ENCODE peak calls at places on chromosomes 7 and 10, in five cellular contexts. One of them, this sample, is unnamed.
A peak's percentile ranks its signal among the peaks of the same experiment; 100 is the strongest.

GRCh38 chr7:36084485-36085091 is 68.5 kb upstream of the EEPD1 start:
- DNase-seq in K562: peak; percentile 42
- DNase-seq in GM12878: no peak
- DNase-seq in sigmoid colon: peak; percentile 72
- DNase-seq in SK-N-SH: peak; percentile 60
- DNase-seq in this sample: peak; percentile 84

GRCh38 chr7:102426268-102427031 is 6.9 kb upstream of the ORAI2 start:
- DNase-seq in K562: no peak
- DNase-seq in GM12878: peak; percentile 89
- DNase-seq in sigmoid colon: no peak
- DNase-seq in SK-N-SH: no peak
- DNase-seq in this sample: no peak

GRCh38 chr7:104914427-104914826 is 99.6 kb upstream of the KMT2E start:
- DNase-seq in K562: no peak
- DNase-seq in GM12878: no peak
- DNase-seq in sigmoid colon: no peak
- DNase-seq in SK-N-SH: no peak
- DNase-seq in this sample: no peak

GRCh38 chr7:47392241-47392759 is 189.6 kb downstream of the TNS3 start:
- DNase-seq in K562: peak; percentile 48
- DNase-seq in GM12878: no peak
- DNase-seq in sigmoid colon: peak; percentile 76
- DNase-seq in SK-N-SH: no peak
- DNase-seq in this sample: peak; percentile 86

GRCh38 chr7:158842486-158842885 is 13.2 kb upstream of the ESYT2 start:
- DNase-seq in K562: no peak
- DNase-seq in GM12878: no peak
- DNase-seq in sigmoid colon: no peak
- DNase-seq in SK-N-SH: no peak
- DNase-seq in this sample: no peak

GRCh38 chr7:128361463-128362441 is at the start of gene PRRT4:
- DNase-seq in K562: peak; percentile 77
- DNase-seq in GM12878: no peak
- DNase-seq in sigmoid colon: peak; percentile 70
- DNase-seq in SK-N-SH: peak; percentile 73
- DNase-seq in this sample: peak; percentile 40

GRCh38 chr10:7409732-7410168 is 1.1 kb downstream of the SFMBT2 start:
- DNase-seq in K562: no peak
- DNase-seq in GM12878: no peak
- DNase-seq in sigmoid colon: no peak
- DNase-seq in SK-N-SH: peak; percentile 52
- DNase-seq in this sample: no peak

GRCh38 chr7:122306320-122307227 is 2.0 kb upstream of the FEZF1 start:
- DNase-seq in K562: no peak
- DNase-seq in GM12878: no peak
- DNase-seq in sigmoid colon: no peak
- DNase-seq in SK-N-SH: no peak
- DNase-seq in this sample: no peak

GRCh38 chr7:72404743-72405142 is 7.4 kb downstream of the CALN1 start:
- DNase-seq in K562: no peak
- DNase-seq in GM12878: no peak
- DNase-seq in sigmoid colon: no peak
- DNase-seq in SK-N-SH: no peak
- DNase-seq in this sample: no peak

GRCh38 chr10:3131098-3131497 is 41.5 kb downstream of the PITRM1 start:
- DNase-seq in K562: no peak
- DNase-seq in GM12878: no peak
- DNase-seq in sigmoid colon: no peak
- DNase-seq in SK-N-SH: no peak
- DNase-seq in this sample: no peak

GRCh38 chr7:55641273-55641691 is 69.0 kb upstream of the VOPP1 start:
- DNase-seq in K562: peak; percentile 35
- DNase-seq in GM12878: peak; percentile 65
- DNase-seq in sigmoid colon: peak; percentile 70
- DNase-seq in SK-N-SH: peak; percentile 66
- DNase-seq in this sample: peak; percentile 40

GRCh38 chr10:95841711-95842498 is 65.9 kb upstream of the CC2D2B start:
- DNase-seq in K562: peak; percentile 38
- DNase-seq in GM12878: no peak
- DNase-seq in sigmoid colon: no peak
- DNase-seq in SK-N-SH: peak; percentile 44
- DNase-seq in this sample: peak; percentile 43

GRCh38 chr10:110355922-110356627 is 51.4 kb upstream of the SMNDC1 start:
- DNase-seq in K562: no peak
- DNase-seq in GM12878: no peak
- DNase-seq in sigmoid colon: no peak
- DNase-seq in SK-N-SH: no peak
- DNase-seq in this sample: no peak

GRCh38 chr10:78401882-78402367 is 368.3 kb downstream of the RPS24 start:
- DNase-seq in K562: no peak
- DNase-seq in GM12878: no peak
- DNase-seq in sigmoid colon: peak; percentile 57
- DNase-seq in SK-N-SH: no peak
- DNase-seq in this sample: no peak

GRCh38 chr7:157627646-157628045 is 290.8 kb downstream of the DNAJB6 start:
- DNase-seq in K562: no peak
- DNase-seq in GM12878: no peak
- DNase-seq in sigmoid colon: no peak
- DNase-seq in SK-N-SH: no peak
- DNase-seq in this sample: no peak

GRCh38 chr10:123043409-123043925 is 34.7 kb downstream of the ACADSB start:
- DNase-seq in K562: peak; percentile 62
- DNase-seq in GM12878: peak; percentile 30
- DNase-seq in sigmoid colon: no peak
- DNase-seq in SK-N-SH: peak; percentile 67
- DNase-seq in this sample: peak; percentile 34

GRCh38 chr7:40572810-40573470 is 438.1 kb downstream of the SUGCT start:
- DNase-seq in K562: no peak
- DNase-seq in GM12878: no peak
- DNase-seq in sigmoid colon: no peak
- DNase-seq in SK-N-SH: no peak
- DNase-seq in this sample: no peak

GRCh38 chr10:43753397-43754061 is 104.8 kb upstream of the ZNF32 start:
- DNase-seq in K562: no peak
- DNase-seq in GM12878: no peak
- DNase-seq in sigmoid colon: no peak
- DNase-seq in SK-N-SH: no peak
- DNase-seq in this sample: no peak

GRCh38 chr7:80791509-80791929 is 127.3 kb downstream of the SEMA3C start:
- DNase-seq in K562: no peak
- DNase-seq in GM12878: no peak
- DNase-seq in sigmoid colon: no peak
- DNase-seq in SK-N-SH: peak; percentile 58
- DNase-seq in this sample: no peak

GRCh38 chr10:62036186-62037081 is 134.9 kb downstream of the ARID5B start:
- DNase-seq in K562: no peak
- DNase-seq in GM12878: no peak
- DNase-seq in sigmoid colon: no peak
- DNase-seq in SK-N-SH: no peak
- DNase-seq in this sample: no peak

GRCh38 chr10:88281592-88282268 is 301.4 kb downstream of the RNLS start:
- DNase-seq in K562: no peak
- DNase-seq in GM12878: no peak
- DNase-seq in sigmoid colon: no peak
- DNase-seq in SK-N-SH: no peak
- DNase-seq in this sample: no peak

GRCh38 chr10:130190065-130190736 is 54.0 kb downstream of the GLRX3 start:
- DNase-seq in K562: no peak
- DNase-seq in GM12878: peak; percentile 13
- DNase-seq in sigmoid colon: peak; percentile 91
- DNase-seq in SK-N-SH: peak; percentile 98
- DNase-seq in this sample: peak; percentile 94
- TF ChIP-seq EP300 in K562: no peak
- TF ChIP-seq EP300 in GM12878: no peak
- TF ChIP-seq EP300 in sigmoid colon: no peak
- TF ChIP-seq EP300 in SK-N-SH: no peak
- TF ChIP-seq EP300 in this sample: no peak

GRCh38 chr7:156420496-156420895 is 220.1 kb upstream of the RNF32 start:
- DNase-seq in K562: no peak
- DNase-seq in GM12878: no peak
- DNase-seq in sigmoid colon: no peak
- DNase-seq in SK-N-SH: no peak
- DNase-seq in this sample: no peak

GRCh38 chr7:156429514-156429913 is 211.1 kb upstream of the RNF32 start:
- DNase-seq in K562: no peak
- DNase-seq in GM12878: no peak
- DNase-seq in sigmoid colon: no peak
- DNase-seq in SK-N-SH: no peak
- DNase-seq in this sample: no peak

GRCh38 chr7:156419782-156420181 is 220.8 kb upstream of the RNF32 start:
- DNase-seq in K562: no peak
- DNase-seq in GM12878: no peak
- DNase-seq in sigmoid colon: no peak
- DNase-seq in SK-N-SH: no peak
- DNase-seq in this sample: no peak

DNA sequence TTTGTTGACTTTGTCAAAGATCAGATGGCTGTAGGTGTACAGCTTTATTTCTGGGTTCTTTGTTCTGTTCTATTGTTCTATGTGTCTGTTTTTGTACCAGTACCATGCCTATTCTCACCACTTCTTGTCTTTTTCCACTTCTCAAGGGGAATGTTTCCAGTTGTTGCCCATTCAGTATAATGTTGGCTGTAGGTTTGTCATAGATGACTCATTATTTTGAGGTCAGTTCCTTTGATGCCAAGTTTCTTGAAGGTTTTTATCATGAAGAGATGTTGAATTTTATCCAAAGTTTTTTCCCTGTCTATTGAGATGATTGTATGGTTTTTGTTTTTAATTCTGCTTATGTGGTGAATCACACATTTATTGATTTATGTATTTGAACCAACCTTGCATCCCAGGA is 216.7 kb upstream of the RNF32 start:
- DNase-seq in K562: no peak
- DNase-seq in GM12878: no peak
- DNase-seq in sigmoid colon: no peak
- DNase-seq in SK-N-SH: no peak
- DNase-seq in this sample: no peak
- TF ChIP-seq EP300 in K562: no peak
- TF ChIP-seq EP300 in GM12878: no peak
- TF ChIP-seq EP300 in sigmoid colon: no peak
- TF ChIP-seq EP300 in SK-N-SH: no peak
- TF ChIP-seq EP300 in this sample: no peak

GRCh38 chr10:58382489-58382995 is 2.7 kb upstream of the TFAM start:
- DNase-seq in K562: no peak
- DNase-seq in GM12878: no peak
- DNase-seq in sigmoid colon: no peak
- DNase-seq in SK-N-SH: no peak
- DNase-seq in this sample: no peak

GRCh38 chr10:58384536-58384998 is 643 bp upstream of the TFAM start:
- DNase-seq in K562: no peak
- DNase-seq in GM12878: no peak
- DNase-seq in sigmoid colon: no peak
- DNase-seq in SK-N-SH: no peak
- DNase-seq in this sample: no peak

GRCh38 chr10:58385784-58386112 is 538 bp downstream of the TFAM start:
- DNase-seq in K562: peak; percentile 58
- DNase-seq in GM12878: no peak
- DNase-seq in sigmoid colon: no peak
- DNase-seq in SK-N-SH: peak; percentile 53
- DNase-seq in this sample: peak; percentile 35

GRCh38 chr10:58384095-58384494 is 1.1 kb upstream of the TFAM start:
- DNase-seq in K562: peak; percentile 23
- DNase-seq in GM12878: peak; percentile 34
- DNase-seq in sigmoid colon: no peak
- DNase-seq in SK-N-SH: no peak
- DNase-seq in this sample: no peak

GRCh38 chr10:58384999-58385783 is at the start of gene TFAM:
- DNase-seq in K562: peak; percentile 98
- DNase-seq in GM12878: peak; percentile 66
- DNase-seq in sigmoid colon: peak; percentile 98
- DNase-seq in SK-N-SH: peak; percentile 94
- DNase-seq in this sample: peak; percentile 95
- TF ChIP-seq EP300 in K562: peak; percentile 40
- TF ChIP-seq EP300 in GM12878: peak; percentile 30
- TF ChIP-seq EP300 in sigmoid colon: peak; percentile 61
- TF ChIP-seq EP300 in SK-N-SH: no peak
- TF ChIP-seq EP300 in this sample: no peak

DNA sequence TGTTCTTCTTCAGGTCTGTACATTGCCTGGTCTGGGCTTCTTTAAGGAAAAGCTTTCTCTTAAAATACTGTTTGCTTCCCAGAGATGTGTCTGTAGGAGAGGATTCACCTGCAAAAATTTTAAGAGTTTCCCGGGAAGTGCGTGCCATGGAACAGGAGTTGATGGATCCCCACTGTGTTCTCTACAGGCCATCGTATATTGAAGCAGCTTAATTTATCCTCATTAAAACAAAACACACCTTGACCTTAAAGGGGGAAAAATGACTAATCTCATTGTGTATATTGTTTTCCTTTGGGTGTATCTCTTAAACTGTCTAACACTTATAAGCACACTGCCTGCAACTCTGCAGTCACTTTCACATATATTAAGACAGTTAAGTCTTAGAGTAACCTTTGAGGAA is 111.4 kb downstream of the ST7 start:
- DNase-seq in K562: no peak
- DNase-seq in GM12878: no peak
- DNase-seq in sigmoid colon: no peak
- DNase-seq in SK-N-SH: no peak
- DNase-seq in this sample: no peak
- TF ChIP-seq EP300 in K562: no peak
- TF ChIP-seq EP300 in GM12878: no peak
- TF ChIP-seq EP300 in sigmoid colon: no peak
- TF ChIP-seq EP300 in SK-N-SH: no peak
- TF ChIP-seq EP300 in this sample: no peak

GRCh38 chr7:52682993-52683392 is 352.4 kb upstream of the POM121L12 start:
- DNase-seq in K562: no peak
- DNase-seq in GM12878: no peak
- DNase-seq in sigmoid colon: no peak
- DNase-seq in SK-N-SH: no peak
- DNase-seq in this sample: no peak
- TF ChIP-seq EP300 in K562: no peak
- TF ChIP-seq EP300 in GM12878: no peak
- TF ChIP-seq EP300 in sigmoid colon: no peak
- TF ChIP-seq EP300 in SK-N-SH: no peak
- TF ChIP-seq EP300 in this sample: no peak

DNA sequence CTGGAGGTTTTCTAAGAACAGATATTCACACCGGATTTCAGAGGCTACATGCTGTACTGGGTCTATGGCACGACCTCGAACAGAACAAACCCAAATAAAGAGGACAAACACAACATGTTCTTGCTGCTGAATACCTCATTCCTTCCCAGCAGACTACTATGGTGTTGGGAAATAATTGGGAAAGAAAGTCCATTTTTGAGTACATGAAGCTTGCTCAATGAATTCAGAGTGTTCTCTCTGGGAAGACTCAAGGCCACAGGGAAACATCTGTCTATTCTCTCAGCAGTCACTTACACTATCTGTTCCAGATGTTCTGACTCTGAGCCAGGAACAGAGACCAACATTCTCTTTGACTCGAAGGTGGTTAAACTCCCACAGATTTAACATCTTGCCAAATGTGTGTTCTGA is 30.9 kb downstream of the LAMB1 start:
- DNase-seq in K562: peak; percentile 52
- DNase-seq in GM12878: no peak
- DNase-seq in sigmoid colon: no peak
- DNase-seq in SK-N-SH: peak; percentile 50
- DNase-seq in this sample: no peak
- TF ChIP-seq EP300 in K562: peak; percentile 36
- TF ChIP-seq EP300 in GM12878: no peak
- TF ChIP-seq EP300 in sigmoid colon: peak; percentile 73
- TF ChIP-seq EP300 in SK-N-SH: no peak
- TF ChIP-seq EP300 in this sample: peak; percentile 95

GRCh38 chr10:60955957-60956425 is 12.0 kb upstream of the RHOBTB1 start:
- DNase-seq in K562: no peak
- DNase-seq in GM12878: no peak
- DNase-seq in sigmoid colon: no peak
- DNase-seq in SK-N-SH: no peak
- DNase-seq in this sample: no peak
- TF ChIP-seq EP300 in K562: no peak
- TF ChIP-seq EP300 in GM12878: no peak
- TF ChIP-seq EP300 in sigmoid colon: no peak
- TF ChIP-seq EP300 in SK-N-SH: no peak
- TF ChIP-seq EP300 in this sample: no peak